ENCODE peak calls at places on chromosome 5, in five cellular contexts. J is body of pancreas, R is spleen, E is right lobe of liver, S is A549. P is an unnamed sample.
A peak's percentile ranks its signal among the peaks of the same experiment; 100 is the strongest.

GRCh38 chr5:1805326-1805725 is 4.1 kb downstream of the NDUFS6 start:
- DNase-seq in J (no peak), R (peak; percentile 51), E (no peak), S (no peak), P (no peak)

GRCh38 chr5:116498478-116498877 is 76.1 kb downstream of the SEMA6A start:
- DNase-seq in J (no peak), R (no peak), E (no peak), S (no peak), P (no peak)

GRCh38 chr5:149381261-149381985 is 2.3 kb upstream of the IL17B start:
- DNase-seq in J (no peak), R (no peak), E (no peak), S (no peak), P (no peak)

GRCh38 chr5:159402871-159403270 is 72.6 kb upstream of the IL12B start:
- DNase-seq in J (no peak), R (no peak), E (no peak), S (no peak), P (no peak)

GRCh38 chr5:87722286-87722685 is 309.6 kb upstream of the CCNH start:
- DNase-seq in J (no peak), R (no peak), E (no peak), S (no peak), P (peak; percentile 33)

GRCh38 chr5:69148981-69149675 is 17.8 kb upstream of the CCNB1 start:
- DNase-seq in J (no peak), R (no peak), E (no peak), S (no peak), P (no peak)

GRCh38 chr5:56543431-56544385 is 271.6 kb upstream of the MAP3K1 start:
- DNase-seq in J (no peak), R (no peak), E (no peak), S (peak; percentile 7), P (peak; percentile 23)

GRCh38 chr5:159419567-159419966 is 89.3 kb upstream of the IL12B start:
- DNase-seq in J (no peak), R (no peak), E (no peak), S (peak; percentile 39), P (no peak)

GRCh38 chr5:160242140-160242539 is 12.8 kb downstream of the FABP6 start:
- DNase-seq in J (no peak), R (no peak), E (no peak), S (no peak), P (no peak)

GRCh38 chr5:147170603-147171002 is 64.2 kb upstream of the STK32A start:
- DNase-seq in J (no peak), R (no peak), E (peak; percentile 82), S (no peak), P (no peak)

DNA sequence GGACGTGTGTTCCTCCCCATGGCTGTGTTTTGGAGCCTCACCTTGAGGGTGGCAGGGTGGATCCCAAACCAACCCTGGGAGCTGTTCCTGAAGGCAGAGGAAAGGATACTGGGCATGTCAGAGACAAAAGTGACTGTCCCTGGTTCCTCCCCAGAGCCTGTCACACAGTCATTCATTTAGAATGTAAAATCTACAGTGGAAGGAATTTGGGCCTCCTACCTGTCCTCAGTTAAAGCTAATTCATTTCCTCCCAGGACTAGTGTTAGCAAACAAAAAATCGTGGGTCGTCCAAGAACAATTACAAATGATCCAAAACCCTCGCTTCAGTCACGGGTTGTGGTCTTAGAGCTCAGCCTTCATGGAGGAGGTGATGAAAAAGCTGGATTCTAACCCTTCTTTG is 83.2 kb downstream of the NDFIP1 start:
- DNase-seq in J (no peak), R (no peak), E (no peak), S (no peak), P (no peak)
- TF ChIP-seq CTCF in J (no peak), R (no peak), E (no peak), S (no peak), P (no peak)

DNA sequence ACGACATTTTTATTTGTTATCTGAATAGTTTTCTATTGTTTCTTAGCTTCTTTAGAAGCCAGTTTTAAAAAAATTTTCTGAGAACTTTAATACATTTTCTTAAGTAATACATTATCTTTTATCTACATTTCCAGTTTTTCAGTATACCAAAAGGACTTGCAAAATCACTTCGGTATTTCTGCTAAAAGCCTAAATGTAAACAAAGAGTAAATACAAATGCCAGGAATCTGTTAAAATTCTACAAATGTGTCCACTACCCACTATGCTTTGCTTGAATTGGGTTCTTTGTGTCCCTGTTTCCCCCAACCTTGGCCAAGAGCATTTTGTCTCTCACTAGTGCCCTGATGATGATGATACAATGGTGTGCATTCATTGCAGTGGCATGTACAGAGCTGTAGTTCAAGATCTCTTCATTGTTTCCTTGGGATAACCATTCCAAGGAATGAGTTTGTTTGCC is 611.2 kb downstream of the NR2F1-AS1 start:
- DNase-seq in J (no peak), R (no peak), E (no peak), S (peak; percentile 82), P (no peak)
- H3K27ac ChIP-seq in J (no peak overlapping the region), R (no peak overlapping the region), E (no peak overlapping the region), S (peak overlapping the region; percentile 67), P (no peak overlapping the region)

GRCh38 chr5:61329729-61330128 is 2.3 kb upstream of the ZSWIM6 start:
- DNase-seq in J (no peak), R (no peak), E (no peak), S (no peak), P (no peak)

GRCh38 chr5:61330341-61330878 is 1.6 kb upstream of the ZSWIM6 start:
- DNase-seq in J (peak; percentile 44), R (peak; percentile 85), E (peak; percentile 36), S (peak; percentile 69), P (no peak)

GRCh38 chr5:61332369-61332745 is 299 bp downstream of the ZSWIM6 start:
- DNase-seq in J (peak; percentile 57), R (no peak), E (peak; percentile 58), S (no peak), P (no peak)

GRCh38 chr5:61331407-61332368 is at the start of gene ZSWIM6:
- DNase-seq in J (peak; percentile 100), R (peak; percentile 99), E (peak; percentile 100), S (peak; percentile 100), P (peak; percentile 96)

DNA sequence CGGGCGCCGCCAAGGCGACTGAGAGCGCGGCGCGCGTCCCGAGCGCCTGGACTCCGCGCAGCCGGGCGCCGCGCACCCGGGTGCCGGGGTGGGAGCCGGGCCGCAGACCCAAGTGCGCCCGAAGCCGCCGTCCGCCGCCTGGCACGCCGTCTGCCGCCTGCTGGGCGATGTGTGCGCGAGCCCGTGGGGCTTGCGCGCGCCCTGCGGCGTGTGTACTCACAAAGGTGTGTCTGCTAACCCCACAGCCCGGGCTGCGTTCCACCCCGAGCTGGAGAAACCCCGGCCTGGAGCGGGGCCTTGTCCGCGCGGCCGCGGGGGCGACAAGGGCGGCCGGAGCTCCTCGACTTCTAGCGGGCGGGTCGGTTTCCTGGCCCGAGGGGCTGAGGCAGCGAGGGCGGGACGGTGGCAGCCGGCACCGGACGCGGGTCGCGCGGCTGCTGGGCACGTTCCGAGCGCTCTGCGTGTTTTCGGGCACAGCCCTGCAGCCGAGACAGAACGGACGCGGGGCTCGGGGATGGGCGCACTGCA is 1.1 kb upstream of the ZSWIM6 start:
- DNase-seq in J (peak; percentile 84), R (peak; percentile 96), E (peak; percentile 87), S (peak; percentile 82), P (no peak)
- TF ChIP-seq POLR2A in J (peak; percentile 76), R (no peak), E (peak; percentile 69), S (no peak), P (no peak)

DNA sequence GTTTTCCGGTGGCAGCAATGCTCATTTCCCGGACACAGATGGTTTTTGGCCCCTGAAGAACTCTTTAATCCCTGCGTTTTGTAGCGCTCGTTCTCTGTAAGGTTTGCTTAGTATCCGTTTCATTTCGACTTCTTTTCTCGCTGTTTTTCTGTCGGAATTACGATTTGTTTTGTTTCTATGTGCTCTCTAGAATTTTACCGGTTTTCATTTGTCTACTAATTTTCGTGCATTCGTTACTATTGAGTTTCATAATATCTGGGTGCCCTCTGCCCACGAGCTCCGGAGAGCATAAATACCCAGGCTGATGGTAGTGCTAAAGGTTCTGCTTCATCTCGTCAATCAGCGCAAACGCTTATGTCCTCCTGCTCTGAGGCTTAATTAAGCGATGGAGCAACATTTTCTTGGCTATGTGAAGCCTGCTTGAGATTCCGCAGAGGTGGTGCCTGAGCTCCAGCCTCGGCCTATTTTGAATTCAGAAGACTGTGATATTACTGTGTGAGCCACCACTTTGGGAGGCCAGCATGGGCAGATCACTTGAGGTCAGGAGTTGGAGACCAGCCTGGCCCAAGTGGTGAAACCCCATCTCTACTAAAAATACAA is 44.9 kb downstream of the ANXA2R start:
- DNase-seq in J (no peak), R (no peak), E (no peak), S (no peak), P (no peak)
- TF ChIP-seq CTCF in J (no peak), R (no peak), E (no peak), S (peak; percentile 7), P (no peak)

DNA sequence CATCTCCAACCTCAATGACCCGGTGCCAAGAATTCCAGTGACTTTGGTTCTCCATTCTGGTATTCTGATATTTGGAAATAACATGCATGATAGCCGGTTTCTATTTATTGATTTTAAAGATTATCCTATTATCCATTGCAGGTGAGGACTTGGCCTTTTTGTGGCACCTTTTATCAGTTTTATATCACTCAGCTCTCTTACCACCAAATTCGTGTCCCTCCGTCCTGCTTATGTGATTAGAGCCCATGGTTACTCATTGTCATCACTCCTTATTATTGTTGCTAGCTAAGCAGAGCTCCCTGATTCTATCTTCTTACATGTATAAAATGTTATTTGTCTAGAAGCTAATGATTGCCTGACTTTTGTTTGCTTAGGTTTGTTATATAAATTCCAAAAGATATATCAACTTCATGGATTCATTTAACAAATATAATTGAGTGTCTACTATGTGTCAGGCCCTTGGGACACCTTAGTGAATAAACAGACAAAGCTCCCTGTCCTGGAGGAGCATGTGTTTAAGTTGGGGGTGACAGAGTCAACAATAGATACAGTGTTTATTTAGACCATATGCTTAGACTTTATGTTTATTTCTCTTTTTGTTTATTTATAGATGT is 138.2 kb downstream of the ADAMTS16 start:
- DNase-seq in J (no peak), R (no peak), E (no peak), S (peak; percentile 46), P (no peak)
- H3K27ac ChIP-seq in J (no peak overlapping the region), R (no peak overlapping the region), E (no peak overlapping the region), S (no peak overlapping the region), P (no peak overlapping the region)

DNA sequence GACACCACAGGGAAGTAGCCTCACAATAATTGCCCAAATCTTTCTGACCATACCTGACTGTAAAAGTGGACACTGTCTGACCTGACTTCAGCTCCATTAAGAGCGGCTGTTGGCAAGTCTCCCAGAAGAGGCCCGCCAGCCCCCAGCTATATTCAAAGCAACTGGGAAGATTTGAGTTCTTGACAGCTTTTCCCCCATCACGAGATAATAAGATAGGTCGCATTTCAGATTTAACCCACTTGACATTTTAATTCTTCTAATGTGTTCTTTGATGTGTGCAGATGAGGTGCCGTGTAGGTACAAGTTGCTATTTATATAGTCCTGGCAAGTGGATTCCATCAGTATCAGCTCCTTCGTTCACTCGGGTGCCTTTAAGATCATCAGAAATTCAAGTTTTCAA is 345.7 kb downstream of the DRD1 start:
- DNase-seq in J (no peak), R (no peak), E (no peak), S (no peak), P (no peak)
- TF ChIP-seq POLR2A in J (no peak), R (no peak), E (no peak), S (no peak), P (no peak)